ENCODE peak calls at places on chromosomes 11 and 22, in four cellular contexts. One of them, this sample, is unnamed.

GRCh38 chr22:22009661-22010060 is 27.1 kb upstream of the TOP3B start:
- ATAC-seq in IMR-90: no peak
- ATAC-seq in activated T-cell treated with anti-CD3 and anti-CD28 coated beads, Interleukin-2, amount 50 U/mL, for 4 hours: peak
- ATAC-seq in heart right ventricle: no peak
- ATAC-seq in this sample: no peak

GRCh38 chr22:47351836-47352579 is 589.6 kb downstream of the TBC1D22A start:
- ATAC-seq in IMR-90: no peak
- ATAC-seq in activated T-cell treated with anti-CD3 and anti-CD28 coated beads, Interleukin-2, amount 50 U/mL, for 4 hours: no peak
- ATAC-seq in heart right ventricle: no peak
- ATAC-seq in this sample: no peak

GRCh38 chr11:26227311-26227710 is 104.6 kb upstream of the ANO3 start:
- ATAC-seq in IMR-90: peak
- ATAC-seq in activated T-cell treated with anti-CD3 and anti-CD28 coated beads, Interleukin-2, amount 50 U/mL, for 4 hours: no peak
- ATAC-seq in heart right ventricle: no peak
- ATAC-seq in this sample: no peak

GRCh38 chr11:134027671-134028070 is 41.2 kb upstream of the JAM3 start:
- ATAC-seq in IMR-90: no peak
- ATAC-seq in activated T-cell treated with anti-CD3 and anti-CD28 coated beads, Interleukin-2, amount 50 U/mL, for 4 hours: peak
- ATAC-seq in heart right ventricle: no peak
- ATAC-seq in this sample: no peak

GRCh38 chr11:73469401-73469800 is 93.2 kb downstream of the RELT start:
- ATAC-seq in IMR-90: no peak
- ATAC-seq in activated T-cell treated with anti-CD3 and anti-CD28 coated beads, Interleukin-2, amount 50 U/mL, for 4 hours: no peak
- ATAC-seq in heart right ventricle: no peak
- ATAC-seq in this sample: no peak

GRCh38 chr11:58647866-58648265 is 25.4 kb downstream of the CNTF start:
- ATAC-seq in IMR-90: no peak
- ATAC-seq in activated T-cell treated with anti-CD3 and anti-CD28 coated beads, Interleukin-2, amount 50 U/mL, for 4 hours: no peak
- ATAC-seq in heart right ventricle: no peak
- ATAC-seq in this sample: no peak

GRCh38 chr22:32940736-32941135 is 117.4 kb downstream of the SYN3 start:
- ATAC-seq in IMR-90: no peak
- ATAC-seq in activated T-cell treated with anti-CD3 and anti-CD28 coated beads, Interleukin-2, amount 50 U/mL, for 4 hours: no peak
- ATAC-seq in heart right ventricle: no peak
- ATAC-seq in this sample: no peak

GRCh38 chr22:23128269-23129108 is 13.3 kb downstream of the RSPH14 start:
- ATAC-seq in IMR-90: peak
- ATAC-seq in activated T-cell treated with anti-CD3 and anti-CD28 coated beads, Interleukin-2, amount 50 U/mL, for 4 hours: peak
- ATAC-seq in heart right ventricle: peak
- ATAC-seq in this sample: peak

GRCh38 chr11:45412033-45412432 is 125.9 kb upstream of the SYT13 start:
- ATAC-seq in IMR-90: no peak
- ATAC-seq in activated T-cell treated with anti-CD3 and anti-CD28 coated beads, Interleukin-2, amount 50 U/mL, for 4 hours: no peak
- ATAC-seq in heart right ventricle: no peak
- ATAC-seq in this sample: no peak

GRCh38 chr11:19679952-19680823 is 32.4 kb upstream of the NAV2 start:
- ATAC-seq in IMR-90: peak
- ATAC-seq in activated T-cell treated with anti-CD3 and anti-CD28 coated beads, Interleukin-2, amount 50 U/mL, for 4 hours: no peak
- ATAC-seq in heart right ventricle: peak
- ATAC-seq in this sample: no peak

GRCh38 chr11:76962583-76963416 is 71.4 kb upstream of the B3GNT6 start:
- ATAC-seq in IMR-90: no peak
- ATAC-seq in activated T-cell treated with anti-CD3 and anti-CD28 coated beads, Interleukin-2, amount 50 U/mL, for 4 hours: no peak
- ATAC-seq in heart right ventricle: no peak
- ATAC-seq in this sample: peak

GRCh38 chr11:44018127-44018521 is 29.7 kb upstream of the ACCSL start:
- ATAC-seq in IMR-90: no peak
- ATAC-seq in activated T-cell treated with anti-CD3 and anti-CD28 coated beads, Interleukin-2, amount 50 U/mL, for 4 hours: no peak
- ATAC-seq in heart right ventricle: peak
- ATAC-seq in this sample: peak

GRCh38 chr11:100203789-100204188 is 483.3 kb upstream of the ARHGAP42 start:
- ATAC-seq in IMR-90: no peak
- ATAC-seq in activated T-cell treated with anti-CD3 and anti-CD28 coated beads, Interleukin-2, amount 50 U/mL, for 4 hours: no peak
- ATAC-seq in heart right ventricle: no peak
- ATAC-seq in this sample: no peak

This sample was measured in stimulated activated memory B cell treated with anti-CD40 and anti-IgM and Interleukin-4, amounts not matched to agents 10 μg/mL and 1 μg/mL and 100 μg/mL, for 72 hours.